ENCODE peak calls at places on chromosomes 11 and 22, in ten cellular contexts. Q, L, U, Z, G, X, A, T, M and C are unnamed samples.

GRCh38 chr22:27667121-27667843 is 134.3 kb downstream of the MN1 start:
- DNase-seq in Q (peak), L (peak), U (peak), Z (no peak), G (no peak), X (no peak), A (no peak), T (no peak), M (no peak), C (no peak)

GRCh38 chr11:131073167-131073566 is 156.9 kb upstream of the SNX19 start:
- DNase-seq in Q (no peak), L (no peak), U (no peak), Z (no peak), G (no peak), X (no peak), A (no peak), T (no peak), M (no peak), C (no peak)

GRCh38 chr11:113681711-113682410 is 24.2 kb downstream of the TMPRSS5 start:
- DNase-seq in Q (no peak), L (no peak), U (no peak), Z (no peak), G (no peak), X (no peak), A (no peak), T (no peak), M (no peak), C (peak)

GRCh38 chr11:42625757-42626156 is 686.0 kb upstream of the API5 start:
- DNase-seq in Q (no peak), L (no peak), U (no peak), Z (no peak), G (no peak), X (no peak), A (no peak), T (no peak), M (no peak), C (no peak)

GRCh38 chr11:28090052-28090749 is 17.8 kb downstream of the KIF18A start:
- DNase-seq in Q (no peak), L (no peak), U (peak), Z (no peak), G (no peak), X (no peak), A (no peak), T (no peak), M (no peak), C (no peak)

GRCh38 chr22:17969732-17970131 is 54.6 kb downstream of the MICAL3 start:
- DNase-seq in Q (no peak), L (no peak), U (peak), Z (no peak), G (no peak), X (no peak), A (no peak), T (peak), M (peak), C (no peak)

GRCh38 chr11:27861706-27862430 is 161.6 kb upstream of the BDNF start:
- DNase-seq in Q (no peak), L (no peak), U (peak), Z (no peak), G (no peak), X (no peak), A (no peak), T (no peak), M (no peak), C (no peak)

GRCh38 chr22:22408731-22409696 is 99.5 kb downstream of the ZNF280B start:
- DNase-seq in Q (no peak), L (no peak), U (peak), Z (no peak), G (no peak), X (no peak), A (no peak), T (peak), M (peak), C (peak)

GRCh38 chr22:27170491-27170890 is 513.1 kb downstream of the MIAT start:
- DNase-seq in Q (no peak), L (no peak), U (peak), Z (no peak), G (no peak), X (peak), A (no peak), T (peak), M (no peak), C (no peak)

GRCh38 chr11:44149651-44150050 is 54.2 kb downstream of the EXT2 start:
- DNase-seq in Q (no peak), L (no peak), U (peak), Z (no peak), G (no peak), X (no peak), A (no peak), T (no peak), M (no peak), C (no peak)

GRCh38 chr22:43481528-43482309 is 69.9 kb downstream of the MPPED1 start:
- DNase-seq in Q (no peak), L (no peak), U (no peak), Z (peak), G (no peak), X (no peak), A (no peak), T (no peak), M (no peak), C (no peak)

DNA sequence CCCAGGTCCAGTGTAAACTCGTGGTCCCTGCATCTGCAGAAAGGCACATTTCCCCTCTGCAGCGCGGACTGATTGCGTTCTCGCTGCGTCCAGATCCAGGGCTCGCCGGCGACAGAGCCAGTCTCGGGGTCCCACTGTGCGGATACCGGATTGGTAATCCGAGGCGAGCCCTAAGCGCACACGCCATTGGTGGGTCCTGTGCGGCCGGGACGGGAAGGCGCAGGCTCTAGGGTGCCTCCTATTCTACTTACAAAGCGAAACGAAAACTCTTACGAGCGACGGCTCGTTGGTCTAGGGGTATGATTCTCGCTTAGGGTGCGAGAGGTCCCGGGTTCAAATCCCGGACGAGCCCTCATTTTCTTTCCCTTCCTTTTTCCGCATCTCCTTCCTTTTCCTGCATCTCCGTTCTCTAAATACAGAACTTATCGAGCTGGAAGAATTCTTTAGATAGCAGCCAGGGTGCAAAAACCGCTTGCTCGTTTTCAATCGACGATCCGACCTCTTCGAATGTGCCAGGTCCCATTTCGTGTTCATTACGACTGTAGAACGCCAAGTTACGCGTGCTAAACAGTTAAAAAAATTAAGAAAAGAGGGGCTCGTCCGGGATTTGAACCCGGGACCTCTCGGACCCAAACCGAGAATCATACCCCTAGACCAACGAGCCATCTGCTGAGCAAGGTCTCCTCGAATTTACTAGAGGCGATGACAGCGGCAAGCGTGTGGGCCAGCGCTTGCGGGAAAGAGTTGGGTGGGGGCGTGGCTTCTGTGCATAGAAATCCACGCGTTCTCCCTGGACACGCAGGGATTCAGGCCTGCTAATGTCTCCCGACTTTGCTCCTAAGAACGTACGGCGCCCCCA is 29.2 kb upstream of the WNT11 start:
- DNase-seq in Q (peak), L (peak), U (peak), Z (peak), G (peak), X (peak), A (peak), T (peak), M (peak), C (peak)
- H3K27ac ChIP-seq in Q (peak), L (peak), U (peak), Z (peak), G (peak), X (peak), A (peak), T (peak), M (peak), C (peak)

DNA sequence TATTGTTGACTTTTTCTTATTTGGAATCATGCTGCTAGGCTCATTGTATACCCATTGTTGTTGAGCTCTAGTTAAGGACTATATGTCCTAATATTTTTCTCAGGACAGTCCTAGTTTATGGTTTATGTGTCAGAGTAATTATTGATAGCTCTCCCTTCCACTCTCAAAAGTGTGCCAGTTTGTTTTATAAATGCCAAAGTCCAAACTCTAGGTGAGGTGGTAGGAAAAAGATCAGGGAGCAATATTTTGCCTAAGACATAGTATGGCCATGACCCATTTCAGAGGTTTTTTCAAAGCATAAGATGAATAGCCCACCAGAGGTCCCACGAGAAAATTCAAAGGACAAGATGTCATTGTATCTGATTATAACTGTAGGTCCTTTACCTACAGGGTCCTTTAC is 20.9 kb upstream of the DDX10 start:
- DNase-seq in Q (no peak), L (no peak), U (no peak), Z (no peak), G (no peak), X (no peak), A (no peak), T (no peak), M (no peak), C (no peak)
- H3K27ac ChIP-seq in Q (no peak), L (no peak), U (no peak), Z (no peak), G (peak), X (no peak), A (no peak), T (no peak), M (no peak), C (no peak)

DNA sequence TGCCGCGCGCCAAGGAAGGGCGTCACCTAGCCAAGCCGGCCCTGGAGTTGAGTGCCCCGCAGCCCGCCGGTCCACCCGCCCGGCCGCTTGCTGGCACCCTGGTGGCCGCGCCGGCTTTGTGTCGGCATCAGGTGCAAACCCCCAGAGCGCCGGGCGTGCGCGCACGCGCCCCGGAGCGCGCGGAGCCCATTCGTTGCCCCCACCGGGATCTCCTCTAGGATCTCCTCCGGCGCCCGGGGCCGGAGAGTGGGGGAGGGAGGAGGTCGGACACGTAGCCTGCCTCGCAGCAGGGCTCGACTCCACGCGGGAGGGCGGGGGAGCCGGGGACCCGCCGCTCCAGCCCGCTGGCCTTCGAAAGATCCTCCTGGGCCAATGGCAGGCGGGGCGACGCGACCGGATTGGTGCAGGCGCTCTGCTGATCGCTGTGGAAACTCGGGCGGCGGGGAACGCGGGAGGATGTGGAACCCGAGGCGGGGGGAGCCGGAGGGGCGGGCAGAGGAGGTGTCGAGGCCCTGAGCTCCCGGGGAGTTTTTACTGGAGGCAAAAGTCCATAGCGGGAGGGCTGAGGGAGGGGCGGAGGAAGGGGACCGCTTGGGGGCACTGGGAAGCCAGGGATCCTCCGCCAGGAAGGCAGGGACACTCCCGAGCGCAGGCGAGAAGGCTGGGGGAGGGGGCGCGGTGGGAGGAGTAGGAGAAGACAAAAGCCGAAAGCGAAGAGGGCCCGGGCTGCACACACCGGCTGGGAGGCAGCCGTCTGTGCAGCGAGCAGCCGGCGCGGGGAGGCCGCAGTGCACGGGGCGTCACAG is at the start of gene FADS2:
- DNase-seq in Q (peak), L (peak), U (peak), Z (peak), G (peak), X (peak), A (peak), T (peak), M (peak), C (peak)
- H3K27ac ChIP-seq in Q (peak), L (peak), U (peak), Z (no peak), G (peak), X (peak), A (peak), T (no peak), M (peak), C (peak)

GRCh38 chr11:64381350-64381749 is 22.4 kb downstream of the RPS6KA4 start:
- DNase-seq in Q (no peak), L (no peak), U (no peak), Z (no peak), G (no peak), X (no peak), A (no peak), T (no peak), M (no peak), C (no peak)

GRCh38 chr11:64384981-64385952 is 26.3 kb downstream of the RPS6KA4 start:
- DNase-seq in Q (no peak), L (no peak), U (no peak), Z (no peak), G (no peak), X (no peak), A (no peak), T (no peak), M (peak), C (no peak)

GRCh38 chr11:64384039-64384737 is 25.2 kb downstream of the RPS6KA4 start:
- DNase-seq in Q (peak), L (no peak), U (peak), Z (no peak), G (no peak), X (no peak), A (no peak), T (no peak), M (no peak), C (no peak)

GRCh38 chr11:64382586-64382985 is 23.6 kb downstream of the RPS6KA4 start:
- DNase-seq in Q (no peak), L (no peak), U (no peak), Z (no peak), G (no peak), X (no peak), A (no peak), T (no peak), M (no peak), C (no peak)

GRCh38 chr11:64383580-64383979 is 24.6 kb downstream of the RPS6KA4 start:
- DNase-seq in Q (no peak), L (no peak), U (no peak), Z (no peak), G (no peak), X (no peak), A (no peak), T (no peak), M (no peak), C (no peak)
- H3K27ac ChIP-seq in Q (no peak), L (no peak), U (no peak), Z (no peak), G (no peak), X (no peak), A (no peak), T (no peak), M (no peak), C (no peak)